ENCODE peak calls at places on chromosomes 11 and 22, in five cellular contexts. D is prostate gland, N is mucosa of descending colon, G is adrenal gland, O is GM23338. C is an unnamed sample.
A peak's percentile ranks its signal among the peaks of the same experiment; 100 is the strongest.

GRCh38 chr11:10750838-10751580 is at the start of gene CTR9:
- DNase-seq in D (peak; percentile 91), N (peak; percentile 95), G (peak; percentile 97), O (peak; percentile 95), C (peak; percentile 93)

GRCh38 chr22:27668828-27669797 is 132.4 kb downstream of the MN1 start:
- DNase-seq in D (no peak), N (peak; percentile 39), G (peak; percentile 90), O (peak; percentile 7), C (peak; percentile 23)

GRCh38 chr11:80330302-80330701 is 889.5 kb upstream of the TENM4 start:
- DNase-seq in D (no peak), N (no peak), G (peak; percentile 72), O (no peak), C (no peak)

GRCh38 chr11:31445621-31446020 is 63.8 kb downstream of the IMMP1L start:
- DNase-seq in D (no peak), N (no peak), G (no peak), O (no peak), C (no peak)

GRCh38 chr11:117986981-117987495 is 844 bp downstream of the IL10RA start:
- DNase-seq in D (no peak), N (peak; percentile 54), G (no peak), O (no peak), C (no peak)

GRCh38 chr11:81644239-81644840 is 1089.3 kb downstream of the FAM181B start:
- DNase-seq in D (no peak), N (peak; percentile 6), G (peak; percentile 53), O (peak; percentile 89), C (no peak)

GRCh38 chr22:17773606-17774205 is 563 bp downstream of the BID start:
- DNase-seq in D (no peak), N (peak; percentile 62), G (no peak), O (peak; percentile 83), C (peak; percentile 30)

GRCh38 chr11:22875869-22876473 is 15.7 kb upstream of the CCDC179 start:
- DNase-seq in D (peak; percentile 71), N (peak; percentile 96), G (peak; percentile 78), O (peak; percentile 92), C (peak; percentile 22)

GRCh38 chr11:70751142-70751734 is 352.9 kb downstream of the CTTN start:
- DNase-seq in D (no peak), N (no peak), G (no peak), O (no peak), C (no peak)

GRCh38 chr11:69003866-69004311 is 9.2 kb downstream of the MRGPRF start:
- DNase-seq in D (no peak), N (no peak), G (no peak), O (no peak), C (no peak)

GRCh38 chr11:112216591-112217105 is 9.6 kb upstream of the PTS start:
- DNase-seq in D (no peak), N (no peak), G (no peak), O (no peak), C (no peak)

GRCh38 chr11:75801362-75802021 is 13.5 kb upstream of the UVRAG start:
- DNase-seq in D (no peak), N (peak; percentile 16), G (peak; percentile 62), O (no peak), C (no peak)

GRCh38 chr22:50528682-50529415 is 963 bp downstream of the TYMP start:
- DNase-seq in D (no peak), N (peak; percentile 57), G (peak; percentile 61), O (peak; percentile 30), C (no peak)

GRCh38 chr11:122440783-122441701 is 214.5 kb upstream of the UBASH3B start:
- DNase-seq in D (no peak), N (peak; percentile 16), G (peak; percentile 81), O (peak; percentile 89), C (peak; percentile 61)

GRCh38 chr11:34534826-34535225 is 21.2 kb upstream of the ELF5 start:
- DNase-seq in D (no peak), N (no peak), G (no peak), O (no peak), C (no peak)
- H3K36me3 ChIP-seq in D (no peaks in the 10 kb centered on the region), N (no peaks in the 10 kb centered on the region), G (no peaks in the 10 kb centered on the region), O (no peaks in the 10 kb centered on the region), C (no peaks in the 10 kb centered on the region)

GRCh38 chr11:55652560-55652959 is 4.4 kb downstream of the OR4S2 start:
- DNase-seq in D (no peak), N (no peak), G (no peak), O (no peak), C (no peak)

GRCh38 chr11:55661901-55662300 is at the start of gene OR4C6:
- DNase-seq in D (no peak), N (no peak), G (no peak), O (no peak), C (no peak)

GRCh38 chr11:55655096-55655495 is 6.9 kb upstream of the OR4C6 start:
- DNase-seq in D (no peak), N (no peak), G (no peak), O (no peak), C (no peak)

GRCh38 chr11:55658608-55659007 is 3.4 kb upstream of the OR4C6 start:
- DNase-seq in D (no peak), N (no peak), G (no peak), O (no peak), C (no peak)

DNA sequence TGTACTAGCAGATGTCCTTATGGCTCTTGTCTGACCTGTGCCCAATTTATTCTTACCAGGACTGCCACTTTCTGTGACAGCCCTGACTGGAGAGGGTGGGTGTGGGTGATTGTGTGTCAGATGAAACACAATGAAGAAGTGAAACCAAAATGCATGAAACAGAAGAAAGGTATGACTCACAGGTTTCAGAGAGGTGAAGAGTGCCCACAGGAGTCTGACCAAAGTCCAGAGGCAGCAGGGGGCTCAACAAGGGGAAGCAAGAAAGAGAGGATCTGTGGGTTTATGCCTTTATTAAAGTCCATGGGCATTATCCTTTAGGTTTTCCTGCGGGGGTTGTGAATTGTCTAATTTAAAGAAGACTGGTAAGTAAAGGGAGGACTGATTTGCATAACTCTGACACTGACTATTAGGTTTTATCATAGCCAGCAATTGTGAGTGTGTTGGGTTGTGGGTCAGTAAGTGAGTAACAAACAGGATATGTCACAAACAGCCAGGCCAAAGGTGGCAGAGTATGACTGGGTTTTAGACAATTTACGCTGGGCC is 3.9 kb upstream of the OR4C6 start:
- DNase-seq in D (no peak), N (no peak), G (no peak), O (no peak), C (no peak)
- H3K4me1 ChIP-seq in D (no peaks in the 10 kb centered on the region), N (no peaks in the 10 kb centered on the region), G (no peaks in the 10 kb centered on the region), O (no peaks in the 10 kb centered on the region), C (no peaks in the 10 kb centered on the region)

GRCh38 chr11:27362749-27363575 is at the start of gene CCDC34:
- DNase-seq in D (peak; percentile 88), N (peak; percentile 90), G (peak; percentile 95), O (peak; percentile 98), C (peak; percentile 85)

GRCh38 chr11:27357250-27357649 is 5.8 kb downstream of the CCDC34 start:
- DNase-seq in D (peak; percentile 48), N (peak; percentile 52), G (no peak), O (no peak), C (no peak)

GRCh38 chr11:27358306-27358705 is 4.7 kb downstream of the CCDC34 start:
- DNase-seq in D (no peak), N (no peak), G (no peak), O (no peak), C (no peak)

GRCh38 chr11:27363576-27364115 is 631 bp upstream of the CCDC34 start:
- DNase-seq in D (no peak), N (no peak), G (no peak), O (no peak), C (no peak)

GRCh38 chr11:27362032-27362431 is 983 bp downstream of the CCDC34 start:
- DNase-seq in D (no peak), N (no peak), G (no peak), O (no peak), C (no peak)
- H3K4me3 ChIP-seq in D (no peak overlapping the region), N (no peak overlapping the region), G (no peak overlapping the region), O (peak overlapping the region; percentile 83), C (no peak overlapping the region)

GRCh38 chr11:125431009-125431408 is 65.1 kb downstream of the FEZ1 start:
- DNase-seq in D (no peak), N (no peak), G (no peak), O (no peak), C (no peak)

GRCh38 chr11:125433454-125434121 is 62.5 kb downstream of the FEZ1 start:
- DNase-seq in D (no peak), N (peak; percentile 25), G (peak; percentile 75), O (peak; percentile 89), C (no peak)

GRCh38 chr11:125429174-125429707 is 66.8 kb downstream of the FEZ1 start:
- DNase-seq in D (peak; percentile 22), N (peak; percentile 54), G (peak; percentile 70), O (peak; percentile 94), C (no peak)

GRCh38 chr11:125429807-125430678 is 66.0 kb downstream of the FEZ1 start:
- DNase-seq in D (no peak), N (no peak), G (no peak), O (no peak), C (no peak)

DNA sequence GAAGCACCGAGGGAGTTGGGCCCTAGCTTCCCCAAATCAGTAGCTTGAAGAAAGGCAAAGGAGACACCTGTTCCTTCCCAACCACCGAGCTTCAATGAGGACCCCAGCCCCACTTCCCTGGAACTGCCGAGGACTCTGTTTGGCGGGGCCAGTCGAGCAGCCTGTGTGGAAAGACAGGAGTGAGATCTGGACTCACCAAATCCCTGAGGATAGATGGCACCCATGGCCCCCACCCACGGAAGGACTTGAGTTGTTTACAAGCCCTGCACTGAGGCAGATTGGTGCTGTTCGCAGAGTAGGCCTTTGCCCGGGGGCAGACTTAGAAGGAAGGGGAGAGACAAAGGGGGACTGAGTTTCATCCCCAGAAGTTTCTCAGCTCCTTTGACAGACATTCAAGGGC is 64.6 kb downstream of the FEZ1 start:
- DNase-seq in D (no peak), N (no peak), G (no peak), O (no peak), C (no peak)
- H3K36me3 ChIP-seq in D (no peaks in the 10 kb centered on the region), N (no peaks in the 10 kb centered on the region), G (no peaks in the 10 kb centered on the region), O (no peaks in the 10 kb centered on the region), C (no peaks in the 10 kb centered on the region)

GRCh38 chr11:65882191-65883057 is 2.8 kb downstream of the CTSW start:
- DNase-seq in D (no peak), N (no peak), G (no peak), O (no peak), C (no peak)
- H3K4me1 ChIP-seq in D (peaks cover 2% of the 10 kb centered on the region), N (peaks cover 7% of the 10 kb centered on the region), G (no peaks in the 10 kb centered on the region), O (peaks cover 5% of the 10 kb centered on the region), C (peaks cover under 1% of the 10 kb centered on the region)

GRCh38 chr11:64777449-64778222 is 706 bp downstream of the SF1 start:
- DNase-seq in D (peak; percentile 79), N (peak; percentile 87), G (peak; percentile 88), O (peak; percentile 80), C (peak; percentile 77)

GRCh38 chr11:64778473-64779298 is at the start of gene SF1:
- DNase-seq in D (peak; percentile 100), N (peak; percentile 99), G (peak; percentile 100), O (peak; percentile 100), C (peak; percentile 99)

GRCh38 chr11:64776875-64777274 is 1.5 kb downstream of the SF1 start:
- DNase-seq in D (no peak), N (no peak), G (no peak), O (no peak), C (no peak)

GRCh38 chr11:64778223-64778472 is 194 bp downstream of the SF1 start:
- DNase-seq in D (no peak), N (no peak), G (no peak), O (no peak), C (no peak)

GRCh38 chr11:64776425-64776824 is 1.9 kb downstream of the SF1 start:
- DNase-seq in D (no peak), N (no peak), G (no peak), O (no peak), C (no peak)
- H3K4me3 ChIP-seq in D (no peak overlapping the region), N (no peak overlapping the region), G (no peak overlapping the region), O (peak overlapping the region; percentile 94), C (peak overlapping the region; percentile 88)